ENCODE peak calls at places on chromosomes 2 and 18, in eight cellular contexts. P is stimulated activated CD8-positive, alpha-beta memory T cell treated with anti-CD3 and anti-CD28 coated beads, Interleukin-7, amount 100 ng/mL, for 24 hours; J is NCI-H1105 treated with DMSO at 0.1 percent for 48 hours; L is KBM-7; Y is NCI-H1436; F is A549; M is brain microvascular endothelial cell; B is dermis microvascular lymphatic vessel endothelial cell. N is an unnamed sample.

GRCh38 chr2:105375001-105375561 is 23.8 kb downstream of the FHL2 start:
- DNase-seq in P (no peak), J (no peak), L (no peak), Y (no peak), F (no peak), M (peak; percentile 79), B (no peak), N (no peak)

GRCh38 chr18:6859676-6860422 is 130.3 kb downstream of the ARHGAP28 start:
- DNase-seq in P (no peak), J (no peak), L (no peak), Y (no peak), F (no peak), M (no peak), B (no peak), N (no peak)

GRCh38 chr2:129233751-129234406 is 745.6 kb upstream of the RAB6C start:
- DNase-seq in P (no peak), J (no peak), L (no peak), Y (no peak), F (peak; percentile 10), M (no peak), B (no peak), N (no peak)

GRCh38 chr2:138779451-138780440 is at the start of gene NXPH2:
- DNase-seq in P (no peak), J (no peak), L (no peak), Y (no peak), F (peak; percentile 4), M (no peak), B (no peak), N (no peak)

GRCh38 chr18:24731981-24732380 is 271.5 kb downstream of the HRH4 start:
- DNase-seq in P (no peak), J (no peak), L (no peak), Y (no peak), F (no peak), M (no peak), B (no peak), N (no peak)

GRCh38 chr2:42055573-42056514 is 8.0 kb downstream of the PKDCC start:
- DNase-seq in P (no peak), J (no peak), L (no peak), Y (no peak), F (peak; percentile 65), M (no peak), B (no peak), N (no peak)

GRCh38 chr2:26840937-26841610 is 6.9 kb upstream of the DPYSL5 start:
- DNase-seq in P (no peak), J (no peak), L (peak; percentile 48), Y (peak; percentile 18), F (peak; percentile 58), M (no peak), B (no peak), N (no peak)

GRCh38 chr2:219605607-219605954 is 7.9 kb downstream of the STK11IP start:
- DNase-seq in P (no peak), J (no peak), L (no peak), Y (no peak), F (no peak), M (no peak), B (no peak), N (no peak)

GRCh38 chr2:2938481-2938880 is 439.1 kb downstream of the EIPR1 start:
- DNase-seq in P (no peak), J (no peak), L (no peak), Y (no peak), F (no peak), M (no peak), B (no peak), N (no peak)

GRCh38 chr2:228023619-228024018 is 152.2 kb downstream of the DAW1 start:
- DNase-seq in P (no peak), J (no peak), L (no peak), Y (no peak), F (peak; percentile 59), M (no peak), B (no peak), N (no peak)

GRCh38 chr2:225120175-225120574 is 77.9 kb upstream of the DOCK10 start:
- DNase-seq in P (no peak), J (peak; percentile 24), L (no peak), Y (peak; percentile 20), F (peak; percentile 55), M (peak; percentile 9), B (no peak), N (no peak)

GRCh38 chr2:133247613-133248012 is 320.6 kb downstream of the NCKAP5 start:
- DNase-seq in P (no peak), J (no peak), L (peak; percentile 49), Y (no peak), F (no peak), M (no peak), B (no peak), N (no peak)

GRCh38 chr18:42707080-42707479 is 408.4 kb downstream of the RIT2 start:
- DNase-seq in P (no peak), J (no peak), L (no peak), Y (no peak), F (no peak), M (no peak), B (no peak), N (no peak)

GRCh38 chr18:69948919-69949537 is 1.4 kb upstream of the CD226 start:
- DNase-seq in P (no peak), J (no peak), L (peak; percentile 59), Y (no peak), F (no peak), M (no peak), B (peak; percentile 43), N (no peak)